ENCODE peak calls at places on chromosome X, in seven cellular contexts. N is activated naive CD4-positive, alpha-beta T cell treated with anti-CD3 and anti-CD28 coated beads for 36 hours; S is RPMI8226; T is NCI-H524; A is OCI-LY7; X is activated T-cell treated with anti-CD3 and anti-CD28 coated beads for 48 hours; I is stimulated activated CD4-positive, alpha-beta T cell treated with anti-CD3 and anti-CD28 coated beads, TNF-alpha, amount 100 ng/mL, for 1 hour. L is an unnamed sample.
A peak's percentile ranks its signal among the peaks of the same experiment; 100 is the strongest.

GRCh38 chrX:19659929-19660328 is 144.6 kb upstream of the MAP3K15 start:
- DNase-seq in N (no peak), S (no peak), T (no peak), A (peak; percentile 3), X (no peak), I (no peak), L (no peak)

GRCh38 chrX:67614006-67614405 is 70.2 kb downstream of the AR start:
- DNase-seq in N (no peak), S (no peak), T (no peak), A (no peak), X (no peak), I (no peak), L (no peak)

GRCh38 chrX:12903646-12904045 is 2.8 kb upstream of the TLR8 start:
- DNase-seq in N (no peak), S (no peak), T (no peak), A (no peak), X (no peak), I (no peak), L (no peak)

GRCh38 chrX:41722816-41723215 is 1.2 kb upstream of the GPR82 start:
- DNase-seq in N (no peak), S (no peak), T (no peak), A (no peak), X (no peak), I (no peak), L (no peak)

GRCh38 chrX:30610050-30610449 is 32.5 kb upstream of the TASL start:
- DNase-seq in N (no peak), S (no peak), T (no peak), A (no peak), X (no peak), I (no peak), L (no peak)

GRCh38 chrX:115494133-115494532 is 66.8 kb upstream of the PLS3 start:
- DNase-seq in N (no peak), S (no peak), T (peak; percentile 48), A (no peak), X (no peak), I (no peak), L (no peak)

GRCh38 chrX:10726647-10727046 is 106.3 kb upstream of the MID1 start:
- DNase-seq in N (no peak), S (peak; percentile 11), T (no peak), A (no peak), X (no peak), I (no peak), L (no peak)

GRCh38 chrX:37302569-37302968 is 46.6 kb upstream of the PRRG1 start:
- DNase-seq in N (no peak), S (no peak), T (no peak), A (no peak), X (no peak), I (no peak), L (no peak)

GRCh38 chrX:54807524-54808108 is at the start of gene MAGED2:
- DNase-seq in N (peak; percentile 33), S (peak; percentile 12), T (peak; percentile 34), A (no peak), X (peak; percentile 5), I (no peak), L (no peak)

GRCh38 chrX:1488141-1488540 is 35.4 kb upstream of the ASMTL start:
- DNase-seq in N (peak; percentile 4), S (no peak), T (no peak), A (no peak), X (no peak), I (no peak), L (no peak)

GRCh38 chrX:132401935-132402334 is 86.9 kb downstream of the MBNL3 start:
- DNase-seq in N (no peak), S (no peak), T (no peak), A (no peak), X (no peak), I (no peak), L (no peak)

GRCh38 chrX:74218895-74219294 is 85.1 kb upstream of the ZCCHC13 start:
- DNase-seq in N (no peak), S (no peak), T (no peak), A (no peak), X (no peak), I (no peak), L (no peak)

GRCh38 chrX:45842207-45842900 is 641.7 kb upstream of the DIPK2B start:
- DNase-seq in N (no peak), S (no peak), T (peak; percentile 42), A (no peak), X (no peak), I (no peak), L (no peak)

GRCh38 chrX:132634521-132634920 is 145.7 kb upstream of the MBNL3 start:
- DNase-seq in N (no peak), S (no peak), T (no peak), A (no peak), X (no peak), I (no peak), L (no peak)

GRCh38 chrX:140447150-140447549 is 57.7 kb downstream of the SOX3 start:
- DNase-seq in N (no peak), S (no peak), T (no peak), A (no peak), X (no peak), I (no peak), L (no peak)

GRCh38 chrX:136619889-136620505 is 28.0 kb upstream of the CD40LG start:
- DNase-seq in N (peak; percentile 74), S (no peak), T (no peak), A (no peak), X (peak; percentile 28), I (no peak), L (no peak)

GRCh38 chrX:55161581-55161980 is 58.6 kb upstream of the PAGE5 start:
- DNase-seq in N (no peak), S (no peak), T (no peak), A (no peak), X (no peak), I (no peak), L (no peak)

GRCh38 chrX:21745756-21746155 is 12.2 kb downstream of the SMPX start:
- DNase-seq in N (peak; percentile 64), S (peak; percentile 25), T (peak; percentile 14), A (peak; percentile 19), X (peak; percentile 10), I (no peak), L (peak; percentile 22)

GRCh38 chrX:25010784-25011588 is 4.8 kb downstream of the ARX start:
- DNase-seq in N (no peak), S (no peak), T (no peak), A (no peak), X (no peak), I (no peak), L (no peak)

GRCh38 chrX:41300758-41301437 is 33.1 kb upstream of the DDX3X start:
- DNase-seq in N (no peak), S (no peak), T (no peak), A (no peak), X (no peak), I (no peak), L (no peak)

GRCh38 chrX:103153661-103154060 is 60.7 kb upstream of the NXF3 start:
- DNase-seq in N (no peak), S (no peak), T (no peak), A (no peak), X (no peak), I (no peak), L (no peak)

GRCh38 chrX:154729439-154729838 is 21.4 kb downstream of the GAB3 start:
- DNase-seq in N (no peak), S (no peak), T (no peak), A (no peak), X (no peak), I (no peak), L (no peak)

GRCh38 chrX:110182362-110182761 is 135.5 kb downstream of the AMMECR1 start:
- DNase-seq in N (peak; percentile 33), S (no peak), T (no peak), A (no peak), X (no peak), I (no peak), L (peak; percentile 26)

GRCh38 chrX:15761564-15762191 is 23.6 kb downstream of the CA5B start:
- DNase-seq in N (peak; percentile 55), S (peak; percentile 31), T (no peak), A (peak; percentile 43), X (no peak), I (no peak), L (peak; percentile 52)

GRCh38 chrX:47483310-47484268 is 567 bp upstream of the ZNF41 start:
- DNase-seq in N (no peak), S (no peak), T (no peak), A (no peak), X (no peak), I (no peak), L (no peak)

GRCh38 chrX:134512566-134512965 is 52.6 kb downstream of the HPRT1 start:
- DNase-seq in N (no peak), S (no peak), T (no peak), A (no peak), X (no peak), I (no peak), L (no peak)

GRCh38 chrX:101450951-101451350 is 34.3 kb upstream of the ARMCX4 start:
- DNase-seq in N (no peak), S (no peak), T (no peak), A (no peak), X (no peak), I (no peak), L (no peak)

GRCh38 chrX:39577976-39578962 is 519.5 kb downstream of the BCOR start:
- DNase-seq in N (peak; percentile 84), S (peak; percentile 67), T (peak; percentile 67), A (peak; percentile 8), X (peak; percentile 58), I (no peak), L (peak; percentile 78)

GRCh38 chrX:37371578-37371981 is 22.4 kb downstream of the PRRG1 start:
- DNase-seq in N (no peak), S (no peak), T (no peak), A (no peak), X (no peak), I (no peak), L (no peak)

GRCh38 chrX:38166478-38167083 is 54.1 kb downstream of the SRPX start:
- DNase-seq in N (peak; percentile 27), S (peak; percentile 40), T (no peak), A (peak; percentile 47), X (no peak), I (no peak), L (peak; percentile 33)

L was measured in GM12865.